ENCODE peak calls at places on chromosomes 11 and 22, in five cellular contexts. M is stimulated activated naive CD8-positive, alpha-beta T cell treated with anti-CD3 and anti-CD28 coated beads, Interleukin-15, amount 100 ng/mL, for 72 hours; R is HepG2; K is Right ventricle myocardium superior; W is pancreas. H is an unnamed sample.

GRCh38 chr11:67300756-67301312 is 2.5 kb upstream of the SSH3 start:
- ATAC-seq in M (no peak), R (no peak), K (no peak), W (no peak), H (no peak)

GRCh38 chr11:32008879-32009548 is 81.9 kb upstream of the RCN1 start:
- ATAC-seq in M (no peak), R (no peak), K (no peak), W (no peak), H (no peak)

GRCh38 chr22:41910599-41911291 is 4.1 kb downstream of the SHISA8 start:
- ATAC-seq in M (peak; percentile 36), R (peak; percentile 2), K (peak; percentile 79), W (peak; percentile 33), H (peak; percentile 5)

GRCh38 chr22:27797793-27798525 is 3.6 kb downstream of the MN1 start:
- ATAC-seq in M (no peak), R (no peak), K (no peak), W (no peak), H (no peak)

GRCh38 chr11:12687740-12688139 is 13.5 kb downstream of the TEAD1 start:
- ATAC-seq in M (no peak), R (no peak), K (no peak), W (peak; percentile 17), H (peak; percentile 34)

GRCh38 chr22:30829901-30830550 is 135.4 kb downstream of the OSBP2 start:
- ATAC-seq in M (no peak), R (no peak), K (no peak), W (no peak), H (peak; percentile 87)

GRCh38 chr22:49502126-49502826 is 325.4 kb downstream of the BRD1 start:
- ATAC-seq in M (no peak), R (no peak), K (no peak), W (no peak), H (no peak)

GRCh38 chr22:28181332-28181731 is 262.3 kb upstream of the PITPNB start:
- ATAC-seq in M (no peak), R (no peak), K (peak; percentile 50), W (peak; percentile 55), H (no peak)

GRCh38 chr11:44315947-44316387 is 6.0 kb upstream of the ALX4 start:
- ATAC-seq in M (no peak), R (peak; percentile 68), K (peak; percentile 71), W (peak; percentile 58), H (no peak)

GRCh38 chr11:101321222-101321621 is 191.6 kb upstream of the PGR start:
- ATAC-seq in M (no peak), R (no peak), K (no peak), W (no peak), H (no peak)

GRCh38 chr11:68569357-68569756 is 108.8 kb downstream of the PPP6R3 start:
- ATAC-seq in M (peak; percentile 91), R (no peak), K (no peak), W (no peak), H (no peak)

GRCh38 chr11:108101090-108101775 is 20.1 kb upstream of the ACAT1 start:
- ATAC-seq in M (no peak), R (no peak), K (peak; percentile 85), W (no peak), H (peak; percentile 98)

GRCh38 chr11:12806113-12806512 is 131.9 kb downstream of the TEAD1 start:
- ATAC-seq in M (no peak), R (no peak), K (no peak), W (no peak), H (peak; percentile 75)

GRCh38 chr11:68090706-68091105 is 30.5 kb downstream of the CHKA start:
- ATAC-seq in M (peak; percentile 83), R (no peak), K (peak; percentile 89), W (peak; percentile 51), H (peak; percentile 36)

GRCh38 chr11:120316880-120317688 is 8.0 kb upstream of the TLCD5 start:
- ATAC-seq in M (no peak), R (no peak), K (peak; percentile 87), W (peak; percentile 90), H (peak; percentile 98)

GRCh38 chr11:7872913-7873312 is 58.2 kb downstream of the OR10A6 start:
- ATAC-seq in M (no peak), R (no peak), K (no peak), W (no peak), H (no peak)

GRCh38 chr11:9047986-9048522 is 43.3 kb downstream of the SCUBE2 start:
- ATAC-seq in M (no peak), R (no peak), K (peak; percentile 74), W (no peak), H (no peak)